ENCODE peak calls at places on chromosomes 16 and 17, in four cellular contexts. A is HAP-1; L is amygdala; Z is stimulated activated CD4-positive, alpha-beta T cell treated with anti-CD3 and anti-CD28 coated beads, TNF-alpha, amount 100 ng/mL, for 1 hour. U is an unnamed sample.

GRCh38 chr17:40443988-40444899 is 994 bp downstream of the IGFBP4 start:
- DNase-seq in A (no peak), L (no peak), Z (no peak), U (no peak)

GRCh38 chr17:42252528-42253172 is 23.5 kb downstream of the STAT5B start:
- DNase-seq in A (no peak), L (no peak), Z (no peak), U (no peak)

GRCh38 chr17:17350491-17351355 is 47.5 kb downstream of the NT5M start:
- DNase-seq in A (no peak), L (no peak), Z (no peak), U (no peak)

GRCh38 chr17:70099267-70099666 is 24.2 kb downstream of the KCNJ16 start:
- DNase-seq in A (no peak), L (no peak), Z (no peak), U (no peak)

GRCh38 chr17:74125160-74125559 is 78.3 kb upstream of the RPL38 start:
- DNase-seq in A (no peak), L (no peak), Z (no peak), U (no peak)

GRCh38 chr17:14873996-14874395 is 391.1 kb downstream of the PMP22 start:
- DNase-seq in A (no peak), L (no peak), Z (no peak), U (no peak)

GRCh38 chr16:67024384-67024896 is 4.5 kb upstream of the CBFB start:
- DNase-seq in A (no peak), L (no peak), Z (no peak), U (no peak)

GRCh38 chr16:3112058-3112880 is at the start of gene ZNF205:
- DNase-seq in A (peak), L (peak), Z (no peak), U (no peak)

GRCh38 chr17:38550661-38551060 is 55.1 kb downstream of the SRCIN1 start:
- DNase-seq in A (no peak), L (peak), Z (no peak), U (no peak)

GRCh38 chr17:39666601-39667261 is 1.5 kb upstream of the PNMT start:
- DNase-seq in A (no peak), L (peak), Z (no peak), U (no peak)

GRCh38 chr17:42246515-42246914 is 29.7 kb downstream of the STAT5B start:
- DNase-seq in A (no peak), L (no peak), Z (no peak), U (no peak)

GRCh38 chr16:59146140-59146539 is 412.0 kb upstream of the GOT2 start:
- DNase-seq in A (no peak), L (no peak), Z (no peak), U (no peak)

GRCh38 chr16:11201498-11202259 is 54.3 kb downstream of the SOCS1 start:
- DNase-seq in A (no peak), L (no peak), Z (no peak), U (no peak)

GRCh38 chr16:57141822-57142631 is 43.8 kb downstream of the PSME3IP1 start:
- DNase-seq in A (no peak), L (no peak), Z (no peak), U (no peak)

GRCh38 chr16:81838794-81839193 is 59.7 kb downstream of the PLCG2 start:
- DNase-seq in A (no peak), L (no peak), Z (no peak), U (no peak)

GRCh38 chr16:28001642-28002041 is 61.9 kb downstream of the GSG1L start:
- DNase-seq in A (no peak), L (no peak), Z (no peak), U (no peak)

GRCh38 chr17:37368577-37368976 is 7.2 kb upstream of the C17orf78 start:
- DNase-seq in A (no peak), L (no peak), Z (no peak), U (no peak)

GRCh38 chr16:48089053-48089792 is 66.6 kb downstream of the ABCC12 start:
- DNase-seq in A (no peak), L (no peak), Z (no peak), U (no peak)

GRCh38 chr17:32445075-32445427 is 741 bp downstream of the PSMD11 start:
- DNase-seq in A (peak), L (no peak), Z (no peak), U (no peak)

GRCh38 chr16:80144191-80144590 is 396.6 kb upstream of the DYNLRB2 start:
- DNase-seq in A (no peak), L (no peak), Z (no peak), U (no peak)

GRCh38 chr17:61875804-61876203 is 12.5 kb upstream of the BRIP1 start:
- DNase-seq in A (no peak), L (no peak), Z (no peak), U (no peak)

GRCh38 chr16:55515110-55515509 is 6.2 kb downstream of the LPCAT2 start:
- DNase-seq in A (no peak), L (no peak), Z (no peak), U (no peak)

GRCh38 chr16:86067936-86068335 is 169.0 kb downstream of the IRF8 start:
- DNase-seq in A (no peak), L (no peak), Z (no peak), U (no peak)

GRCh38 chr16:53712065-53712464 is 8.1 kb downstream of the FTO start:
- DNase-seq in A (no peak), L (no peak), Z (no peak), U (no peak)

GRCh38 chr17:56985371-56986162 is 7.6 kb downstream of the SCPEP1 start:
- DNase-seq in A (no peak), L (no peak), Z (no peak), U (no peak)

GRCh38 chr16:49012961-49013726 is 268.5 kb downstream of the CBLN1 start:
- DNase-seq in A (no peak), L (peak), Z (no peak), U (no peak)

GRCh38 chr17:57234252-57235092 is 21.9 kb upstream of the MSI2 start:
- DNase-seq in A (no peak), L (no peak), Z (no peak), U (no peak)

U was measured in stimulated activated CD8-positive, alpha-beta memory T cell treated with anti-CD3 and anti-CD28 coated beads, Interleukin-15, amount 100 ng/mL, for 1 hour.